ENCODE peak calls at places on chromosome 6, in six cellular contexts. X is left lung, P is astrocyte of the cerebellum, T is bronchial epithelial cell, F is uterus, W is HFF-Myc. J is an unnamed sample.

GRCh38 chr6:116682334-116682712 is 1.3 kb downstream of the KPNA5 start:
- DNase-seq in X (no peak), P (peak; percentile 29), T (peak; percentile 66), F (no peak), W (no peak), J (peak; percentile 43)

GRCh38 chr6:99121748-99122147 is 174.0 kb upstream of the FBXL4 start:
- DNase-seq in X (no peak), P (no peak), T (peak; percentile 82), F (no peak), W (no peak), J (no peak)

GRCh38 chr6:27758471-27758870 is 153.7 kb downstream of the OR2B2 start:
- DNase-seq in X (no peak), P (no peak), T (no peak), F (no peak), W (no peak), J (no peak)

GRCh38 chr6:119541132-119541905 is 191.8 kb upstream of the MAN1A1 start:
- DNase-seq in X (no peak), P (peak; percentile 98), T (peak; percentile 97), F (no peak), W (peak; percentile 97), J (no peak)

GRCh38 chr6:33390767-33391277 is 801 bp upstream of the KIFC1 start:
- DNase-seq in X (no peak), P (no peak), T (no peak), F (no peak), W (no peak), J (no peak)

GRCh38 chr6:144660545-144660944 is 375.4 kb downstream of the UTRN start:
- DNase-seq in X (peak; percentile 35), P (no peak), T (no peak), F (no peak), W (no peak), J (no peak)

GRCh38 chr6:43442935-43443334 is 12.4 kb downstream of the DLK2 start:
- DNase-seq in X (no peak), P (no peak), T (no peak), F (no peak), W (no peak), J (no peak)

GRCh38 chr6:40308533-40309306 is 278.4 kb downstream of the LRFN2 start:
- DNase-seq in X (no peak), P (peak; percentile 20), T (peak; percentile 37), F (peak; percentile 37), W (peak; percentile 7), J (peak; percentile 67)

GRCh38 chr6:72930733-72931132 is 294.6 kb downstream of the KHDC1L start:
- DNase-seq in X (no peak), P (no peak), T (no peak), F (no peak), W (no peak), J (no peak)

GRCh38 chr6:12084681-12085080 is 72.6 kb downstream of the HIVEP1 start:
- DNase-seq in X (no peak), P (no peak), T (no peak), F (no peak), W (no peak), J (no peak)

GRCh38 chr6:85464722-85465150 is 14.9 kb downstream of the NT5E start:
- DNase-seq in X (no peak), P (no peak), T (peak; percentile 97), F (no peak), W (peak; percentile 85), J (no peak)

GRCh38 chr6:129679758-129680157 is 30.2 kb downstream of the ARHGAP18 start:
- DNase-seq in X (no peak), P (no peak), T (no peak), F (no peak), W (no peak), J (no peak)

GRCh38 chr6:148565931-148566663 is 180.7 kb upstream of the UST start:
- DNase-seq in X (no peak), P (peak; percentile 53), T (peak; percentile 85), F (no peak), W (no peak), J (peak; percentile 53)

GRCh38 chr6:144012534-144012933 is 4.5 kb upstream of the PLAGL1 start:
- DNase-seq in X (no peak), P (no peak), T (peak; percentile 20), F (no peak), W (no peak), J (no peak)

GRCh38 chr6:57123111-57123510 is 33.1 kb downstream of the ZNF451 start:
- DNase-seq in X (no peak), P (no peak), T (peak; percentile 10), F (no peak), W (no peak), J (no peak)

GRCh38 chr6:713351-713750 is 20.4 kb upstream of the EXOC2 start:
- DNase-seq in X (no peak), P (no peak), T (no peak), F (no peak), W (no peak), J (no peak)

GRCh38 chr6:53161481-53162009 is 12.9 kb upstream of the GCM1 start:
- DNase-seq in X (no peak), P (no peak), T (no peak), F (no peak), W (no peak), J (no peak)

GRCh38 chr6:38871745-38872568 is 156.8 kb downstream of the DNAH8 start:
- DNase-seq in X (no peak), P (peak; percentile 32), T (peak; percentile 52), F (no peak), W (peak; percentile 36), J (peak; percentile 51)

GRCh38 chr6:115514656-115515055 is 546.0 kb downstream of the FRK start:
- DNase-seq in X (no peak), P (no peak), T (peak; percentile 1), F (no peak), W (peak; percentile 21), J (no peak)

GRCh38 chr6:168231393-168231957 is 88.1 kb downstream of the DACT2 start:
- DNase-seq in X (no peak), P (no peak), T (no peak), F (no peak), W (no peak), J (no peak)

GRCh38 chr6:168229368-168229752 is 90.2 kb downstream of the DACT2 start:
- DNase-seq in X (no peak), P (no peak), T (no peak), F (no peak), W (no peak), J (no peak)

GRCh38 chr6:168232528-168232927 is 87.0 kb downstream of the DACT2 start:
- DNase-seq in X (no peak), P (no peak), T (no peak), F (no peak), W (no peak), J (no peak)

GRCh38 chr6:168232046-168232445 is 87.5 kb downstream of the DACT2 start:
- DNase-seq in X (no peak), P (no peak), T (no peak), F (no peak), W (no peak), J (no peak)

DNA sequence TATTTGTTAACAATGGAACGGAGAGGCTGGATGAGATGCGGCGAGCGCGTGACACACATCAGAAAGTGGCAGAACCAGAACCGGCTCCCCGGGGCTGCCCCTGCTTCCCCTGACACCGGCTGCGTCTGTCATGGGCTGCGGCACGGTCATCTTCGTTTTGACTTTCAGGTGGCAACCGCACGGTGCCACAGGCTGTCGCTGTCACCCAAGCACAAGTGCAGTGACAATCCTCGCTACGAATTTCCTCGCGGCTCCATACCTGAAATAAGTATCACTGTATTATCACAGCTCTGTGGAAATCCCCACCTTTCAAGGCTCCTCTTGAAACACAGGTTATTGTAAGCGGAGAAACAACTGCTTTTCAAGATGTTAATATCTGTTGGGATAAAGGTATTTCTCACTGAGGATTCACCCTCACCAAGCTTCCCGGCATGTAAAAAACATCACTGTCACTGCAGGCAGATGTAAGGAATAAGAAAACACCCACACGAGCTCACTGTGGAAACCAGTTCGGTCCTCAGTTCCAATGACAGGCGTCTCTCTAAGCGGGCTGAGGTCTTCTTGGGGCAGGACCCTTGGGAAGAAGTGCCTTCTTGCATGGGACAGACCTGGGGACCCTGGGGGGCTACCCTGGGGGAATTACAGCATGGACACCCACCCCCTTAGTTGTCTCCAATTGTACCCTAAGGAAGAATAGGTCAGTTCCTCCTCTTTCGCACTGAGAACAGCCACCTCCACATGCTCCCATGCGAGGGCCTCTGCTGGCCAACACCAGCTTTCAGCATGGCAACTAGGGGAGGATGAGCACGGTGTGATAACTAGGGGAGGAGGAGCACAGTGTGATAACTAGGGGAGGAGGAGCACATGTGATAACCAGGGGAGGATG is 86.3 kb downstream of the DACT2 start:
- DNase-seq in X (no peak), P (no peak), T (no peak), F (no peak), W (no peak), J (no peak)
- TF ChIP-seq CTCF in X (no peak), P (no peak), T (no peak), F (no peak), W (no peak), J (no peak)

GRCh38 chr6:51398793-51399192 is 580.1 kb downstream of the TFAP2B start:
- DNase-seq in X (no peak), P (no peak), T (no peak), F (no peak), W (no peak), J (no peak)
- TF ChIP-seq CTCF in X (no peak), P (no peak), T (no peak), F (no peak), W (no peak), J (no peak)

GRCh38 chr6:113994934-113995342 is 24.0 kb upstream of the HDAC2 start:
- DNase-seq in X (no peak), P (peak; percentile 85), T (peak; percentile 75), F (no peak), W (peak; percentile 85), J (peak; percentile 33)
- TF ChIP-seq CTCF in X (peak; percentile 26), P (peak; percentile 95), T (peak; percentile 50), F (peak; percentile 56), W (peak; percentile 87), J (peak; percentile 44)

DNA sequence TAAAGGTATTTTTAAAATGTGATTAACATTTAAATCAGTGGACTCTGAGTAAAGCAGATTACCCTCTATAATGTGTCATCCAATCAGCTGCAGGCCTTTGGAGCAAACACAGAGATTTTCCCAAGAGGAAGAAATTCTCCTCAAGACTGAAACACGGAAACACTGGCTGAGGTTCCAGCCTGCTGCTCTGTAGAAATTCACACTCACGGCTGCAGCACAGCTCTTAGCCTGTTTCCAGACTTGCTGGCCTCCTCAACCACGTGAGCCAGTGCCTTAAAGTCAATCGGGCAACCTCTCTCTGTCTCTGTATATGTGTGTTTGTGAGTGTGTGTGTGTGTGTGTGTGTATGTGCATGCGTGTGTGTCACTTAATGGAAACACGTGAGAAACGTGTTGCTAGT is 41.1 kb downstream of the PDE10A start:
- DNase-seq in X (no peak), P (no peak), T (no peak), F (no peak), W (no peak), J (no peak)
- TF ChIP-seq CTCF in X (no peak), P (no peak), T (no peak), F (no peak), W (no peak), J (no peak)

GRCh38 chr6:140669321-140669720 is 1294.9 kb upstream of the CITED2 start:
- DNase-seq in X (no peak), P (peak; percentile 2), T (no peak), F (no peak), W (no peak), J (no peak)
- TF ChIP-seq CTCF in X (no peak), P (no peak), T (no peak), F (no peak), W (no peak), J (no peak)

J was measured in GM13977.